ENCODE peak calls at places on chromosomes 1 and 21, in six cellular contexts. Z, H, E, F, R and B are unnamed samples.

GRCh38 chr1:155978973-155979429 is 654 bp upstream of the ARHGEF2 start:
- DNase-seq in Z (no peak), H (no peak), E (peak), F (no peak), R (no peak), B (no peak)

GRCh38 chr1:17208546-17208945 is 3.6 kb downstream of the PADI1 start:
- DNase-seq in Z (no peak), H (no peak), E (no peak), F (no peak), R (no peak), B (no peak)

GRCh38 chr1:218479436-218480115 is 134.4 kb downstream of the TGFB2 start:
- DNase-seq in Z (no peak), H (peak), E (no peak), F (no peak), R (no peak), B (no peak)

GRCh38 chr1:236795757-236796719 is 946 bp downstream of the MTR start:
- DNase-seq in Z (no peak), H (peak), E (peak), F (peak), R (no peak), B (no peak)

GRCh38 chr1:113388621-113389355 is 1.5 kb upstream of the MAGI3 start:
- DNase-seq in Z (no peak), H (no peak), E (peak), F (no peak), R (no peak), B (no peak)

GRCh38 chr21:26116456-26117011 is 54.0 kb downstream of the APP start:
- DNase-seq in Z (peak), H (peak), E (no peak), F (peak), R (no peak), B (no peak)

GRCh38 chr1:165747632-165748452 is 20.8 kb downstream of the TMCO1 start:
- DNase-seq in Z (no peak), H (no peak), E (no peak), F (no peak), R (no peak), B (no peak)

GRCh38 chr1:112387807-112388206 is 8.2 kb upstream of the CTTNBP2NL start:
- DNase-seq in Z (no peak), H (no peak), E (no peak), F (no peak), R (no peak), B (no peak)

GRCh38 chr1:234649432-234650081 is 39.6 kb upstream of the IRF2BP2 start:
- DNase-seq in Z (no peak), H (no peak), E (no peak), F (no peak), R (no peak), B (no peak)

GRCh38 chr1:112298558-112298957 is 97.5 kb upstream of the CTTNBP2NL start:
- DNase-seq in Z (peak), H (no peak), E (peak), F (no peak), R (peak), B (peak)

GRCh38 chr1:18631496-18632217 is 1.0 kb downstream of the PAX7 start:
- DNase-seq in Z (no peak), H (no peak), E (no peak), F (no peak), R (no peak), B (no peak)

GRCh38 chr1:117237701-117238413 is 27.1 kb upstream of the VTCN1 start:
- DNase-seq in Z (peak), H (no peak), E (no peak), F (no peak), R (no peak), B (no peak)

GRCh38 chr1:53326598-53327182 is 1.2 kb downstream of the LRP8 start:
- DNase-seq in Z (no peak), H (no peak), E (no peak), F (no peak), R (no peak), B (peak)

GRCh38 chr1:53327183-53327941 is 508 bp downstream of the LRP8 start:
- DNase-seq in Z (no peak), H (no peak), E (peak), F (no peak), R (peak), B (peak)

GRCh38 chr1:53329183-53329544 is 1.3 kb upstream of the LRP8 start:
- DNase-seq in Z (no peak), H (no peak), E (no peak), F (no peak), R (no peak), B (no peak)

GRCh38 chr1:53328009-53328489 is at the start of gene LRP8:
- DNase-seq in Z (no peak), H (no peak), E (peak), F (no peak), R (peak), B (peak)

DNA sequence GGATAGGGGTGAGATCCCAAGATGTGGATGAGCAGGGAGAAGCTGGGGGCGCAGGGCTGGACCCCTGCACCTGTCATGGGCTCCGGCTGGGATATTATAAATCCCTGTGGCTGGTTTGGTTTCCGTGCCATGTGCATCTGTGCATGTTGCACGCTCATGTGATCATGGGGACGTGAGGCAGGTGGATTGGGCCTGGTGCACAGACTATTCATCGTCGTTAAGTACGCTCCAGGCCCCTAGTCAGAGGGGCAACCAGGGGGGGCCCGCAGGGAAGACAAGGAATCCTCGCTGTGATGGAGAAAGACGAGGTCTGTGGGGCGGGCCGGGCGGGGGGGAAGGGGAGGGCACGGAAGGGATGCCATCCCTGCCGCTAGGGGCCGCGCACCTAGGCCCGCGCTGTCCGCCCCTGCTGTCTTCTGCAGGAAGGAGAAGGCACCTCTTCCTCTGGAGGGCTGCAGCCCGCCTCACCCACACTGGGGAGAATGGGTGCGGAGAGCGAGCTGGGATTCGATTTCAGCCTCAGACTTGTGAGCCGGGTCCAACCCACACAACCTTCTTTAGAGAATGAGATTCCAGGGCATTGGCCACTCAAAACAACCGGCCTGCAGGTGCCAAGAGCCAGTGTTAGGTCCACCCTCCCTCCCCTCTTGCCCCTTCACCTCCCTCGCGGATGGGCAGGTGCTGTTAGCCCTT is 766 bp upstream of the LRP8 start:
- DNase-seq in Z (no peak), H (no peak), E (peak), F (no peak), R (no peak), B (no peak)
- TF ChIP-seq CTCF in Z (peak), H (peak), E (no peak), F (no peak), R (peak), B (peak)

DNA sequence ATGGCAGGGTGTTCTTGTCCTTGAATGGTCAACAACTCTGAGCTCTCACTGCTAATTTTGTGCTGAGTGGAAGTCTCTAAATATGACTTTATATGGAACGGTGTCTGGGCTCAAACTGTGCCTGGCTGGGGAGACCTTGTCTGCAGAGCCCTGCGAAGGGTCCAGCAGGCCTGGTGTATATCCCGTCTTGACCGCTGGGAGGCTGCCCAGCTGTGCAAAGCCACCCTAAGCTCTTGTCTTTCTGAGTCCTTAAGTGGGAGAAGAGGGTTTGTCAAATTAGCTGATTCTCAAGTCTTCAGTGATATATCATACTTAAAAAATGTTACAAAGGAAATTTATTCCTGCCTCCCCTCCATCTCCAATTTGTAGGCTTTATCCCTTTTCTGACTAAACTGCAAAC is 198.7 kb downstream of the KCNJ6 start:
- DNase-seq in Z (no peak), H (no peak), E (no peak), F (no peak), R (no peak), B (no peak)
- TF ChIP-seq CTCF in Z (no peak), H (no peak), E (no peak), F (no peak), R (peak), B (no peak)

DNA sequence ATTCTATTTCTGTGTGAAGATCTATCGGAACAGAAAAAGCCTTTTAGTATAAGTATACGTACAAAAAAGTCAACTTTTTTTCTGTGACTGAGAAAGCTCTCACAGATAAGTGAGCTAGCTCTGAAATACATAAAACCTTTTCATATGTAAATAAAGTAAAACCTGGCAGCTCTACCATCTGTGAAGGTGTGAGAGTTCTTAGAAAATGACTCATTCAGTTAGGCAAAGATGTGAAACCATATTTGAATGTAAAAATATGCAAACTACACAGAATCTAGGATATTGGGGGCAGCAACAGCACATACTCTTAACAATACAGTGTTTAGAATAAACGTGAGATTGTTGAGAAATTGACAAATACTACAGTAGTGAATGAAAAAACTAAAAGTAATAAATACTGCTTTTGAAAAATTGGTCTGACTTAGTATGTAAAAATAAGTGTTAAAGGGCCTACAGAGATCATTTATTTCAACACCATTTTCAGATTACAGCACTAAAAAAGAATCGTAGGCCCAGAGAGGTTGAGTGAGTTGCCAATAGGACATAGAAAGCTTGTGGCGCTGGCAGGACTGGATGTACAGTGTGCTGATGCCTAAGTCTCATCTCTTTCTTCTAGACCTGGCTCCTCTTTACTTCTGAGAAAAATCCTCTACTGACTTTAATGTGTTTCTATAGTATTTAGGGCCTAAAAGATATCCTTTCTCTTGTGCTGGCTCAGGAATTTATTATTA is 19.8 kb downstream of the ATP6V1G3 start:
- DNase-seq in Z (no peak), H (no peak), E (peak), F (no peak), R (no peak), B (no peak)
- TF ChIP-seq CTCF in Z (no peak), H (no peak), E (no peak), F (no peak), R (no peak), B (no peak)

DNA sequence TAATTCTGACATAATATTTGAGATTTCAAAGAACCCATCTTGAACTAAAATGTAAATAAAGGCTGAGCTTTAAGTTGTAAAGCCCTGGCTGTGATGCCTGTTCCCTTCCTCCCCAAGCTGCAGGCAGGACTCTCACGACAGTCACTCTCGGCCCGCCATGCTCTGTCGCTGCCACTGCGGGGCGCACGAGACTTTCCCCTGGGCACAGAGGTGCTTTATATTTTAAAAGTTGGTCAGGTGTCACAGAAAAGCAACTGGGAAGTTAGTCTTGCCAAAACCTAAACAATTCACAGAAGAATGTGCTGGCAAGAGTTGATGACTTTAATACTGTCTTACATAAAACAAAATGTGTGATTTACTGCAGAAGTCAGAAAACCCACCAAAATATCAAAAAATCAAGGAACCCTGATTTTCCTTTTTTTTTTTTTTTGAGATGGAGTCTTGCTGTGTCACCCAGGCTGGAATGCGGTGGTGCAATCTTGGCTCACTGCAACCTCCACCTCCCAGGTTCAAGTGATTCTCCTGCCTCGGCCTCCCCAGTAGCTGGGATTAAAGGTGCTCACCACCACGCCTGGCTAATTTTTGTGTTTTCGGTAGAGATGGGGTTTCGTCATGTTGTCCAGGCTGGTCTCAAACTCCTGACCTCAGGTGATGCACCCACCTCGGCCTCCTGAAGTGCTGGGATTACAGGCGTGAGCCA is 10.7 kb downstream of the LRRC47 start:
- DNase-seq in Z (no peak), H (no peak), E (no peak), F (no peak), R (no peak), B (peak)
- TF ChIP-seq CTCF in Z (peak), H (peak), E (no peak), F (peak), R (peak), B (peak)

GRCh38 chr1:53278294-53278693 is 40.0 kb upstream of the MAGOH start:
- DNase-seq in Z (no peak), H (no peak), E (peak), F (no peak), R (peak), B (peak)
- TF ChIP-seq CTCF in Z (peak), H (peak), E (peak), F (peak), R (peak), B (peak)

GRCh38 chr1:12376236-12377064 is 146.6 kb downstream of the VPS13D start:
- DNase-seq in Z (no peak), H (no peak), E (no peak), F (no peak), R (no peak), B (no peak)
- TF ChIP-seq CTCF in Z (no peak), H (no peak), E (no peak), F (no peak), R (no peak), B (no peak)

DNA sequence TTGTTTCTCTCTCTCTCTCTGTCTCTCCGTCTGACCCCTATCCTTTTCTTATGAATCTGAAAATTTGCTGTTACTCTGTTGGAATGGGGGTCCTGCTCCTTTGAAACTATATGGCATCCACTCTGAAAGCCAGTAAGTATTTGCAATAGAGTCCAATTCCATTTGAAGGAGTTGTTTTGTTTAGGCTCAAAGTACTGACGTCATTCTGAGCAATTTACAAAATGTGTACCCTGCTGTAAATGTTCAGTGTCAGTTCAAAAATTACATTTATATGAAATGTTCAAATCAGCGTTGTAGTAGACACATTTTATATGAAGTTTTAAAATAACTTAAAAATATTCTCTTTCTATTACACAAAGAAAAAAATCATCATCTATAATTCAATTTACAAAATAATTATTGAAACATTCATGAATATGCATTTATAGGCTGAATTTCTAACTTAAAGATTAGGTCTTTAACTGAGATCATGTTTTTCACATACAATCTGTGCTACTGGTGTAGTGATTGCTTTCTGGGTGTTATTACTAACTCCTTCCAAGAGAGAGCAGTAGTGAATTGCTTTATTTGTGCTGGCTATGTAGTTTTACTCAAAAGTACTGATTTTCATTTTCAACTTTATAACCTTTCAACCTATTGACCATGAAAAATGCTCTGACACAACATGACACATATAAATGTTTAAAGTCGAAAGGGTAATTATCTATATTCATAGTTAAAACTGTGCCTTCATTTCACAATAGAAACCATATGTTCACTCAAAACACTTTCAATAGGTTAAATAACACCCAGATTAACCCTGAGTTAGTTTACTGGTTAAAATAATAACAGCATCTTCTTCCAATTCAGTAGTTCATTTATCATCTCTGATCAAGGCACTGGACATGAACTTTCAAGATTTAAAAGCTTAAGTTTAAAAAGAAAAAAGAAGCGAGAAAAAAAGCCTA is 253.1 kb upstream of the ADGRL4 start:
- DNase-seq in Z (peak), H (peak), E (no peak), F (peak), R (no peak), B (no peak)
- TF ChIP-seq CTCF in Z (peak), H (peak), E (no peak), F (peak), R (peak), B (peak)

DNA sequence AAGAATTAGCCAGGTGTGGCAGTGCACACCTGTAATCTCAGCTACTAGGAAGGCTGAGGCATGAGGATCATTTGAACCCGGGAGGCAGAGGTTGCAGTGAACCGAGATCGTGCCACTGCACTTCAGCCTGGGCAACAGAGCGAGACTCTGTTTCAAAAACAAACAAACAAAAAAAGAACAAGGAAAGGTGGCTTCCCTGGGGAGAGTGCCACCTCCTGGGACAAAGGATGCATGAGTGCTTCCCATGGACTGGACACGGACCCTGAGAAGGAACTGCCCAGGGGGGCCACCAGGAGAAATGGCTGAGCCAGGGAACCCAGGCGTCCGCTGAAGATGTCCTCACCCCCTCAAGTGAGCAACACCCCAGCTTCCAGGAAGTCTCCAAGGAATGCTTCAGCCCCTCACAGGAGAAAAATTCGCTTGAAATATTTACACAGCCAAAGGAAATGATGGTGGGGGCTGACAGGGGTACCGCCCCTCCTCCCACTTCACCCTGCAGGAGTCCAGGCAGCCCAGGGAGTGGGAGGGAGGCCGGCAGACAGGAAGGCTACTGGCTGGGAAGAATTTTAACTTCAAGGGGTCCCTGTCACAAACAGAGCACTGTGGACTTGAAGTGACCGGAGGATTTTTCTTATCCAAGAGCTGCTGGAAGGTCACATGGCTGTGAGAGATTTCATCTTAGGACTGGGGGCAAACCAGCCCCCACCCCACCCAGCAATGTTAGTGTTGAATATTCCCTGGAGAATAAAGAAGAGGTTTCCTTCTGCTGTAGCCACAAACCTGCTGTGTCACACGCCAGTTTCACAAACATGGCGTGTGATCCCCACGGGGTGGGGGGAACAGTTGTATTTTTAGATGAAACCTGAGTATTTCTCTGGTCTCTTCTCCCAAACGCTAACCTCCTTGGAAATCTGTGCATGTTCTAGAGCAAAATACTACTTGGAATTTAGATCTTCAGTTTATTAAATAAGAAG is 90.8 kb upstream of the SLC25A33 start:
- DNase-seq in Z (no peak), H (no peak), E (no peak), F (no peak), R (no peak), B (no peak)
- TF ChIP-seq CTCF in Z (no peak), H (no peak), E (no peak), F (peak), R (no peak), B (no peak)

GRCh38 chr1:204529371-204529895 is 13.2 kb downstream of the MDM4 start:
- DNase-seq in Z (no peak), H (no peak), E (no peak), F (no peak), R (no peak), B (no peak)
- TF ChIP-seq CTCF in Z (no peak), H (peak), E (no peak), F (peak), R (peak), B (no peak)